ENCODE peak calls at places on chromosomes 12 and 14, in four cellular contexts. K is A549, H is WTC11, S is H1. V is an unnamed sample.

GRCh38 chr12:47741340-47741703 is 16.0 kb upstream of the ENDOU start:
- DNase-seq in H (no peak), K (no peak), S (no peak), V (peak; percentile 65)

GRCh38 chr14:33792387-33793368 is 158.2 kb downstream of the EGLN3 start:
- DNase-seq in H (peak; percentile 88), K (peak; percentile 58), S (peak; percentile 94), V (peak; percentile 67)

GRCh38 chr12:49296034-49296835 is 1.3 kb downstream of the PRPH start:
- DNase-seq in S (peak; percentile 91), K (peak; percentile 88), H (peak; percentile 84), V (peak; percentile 43)

GRCh38 chr12:52220456-52220855 is 12.6 kb upstream of the KRT7 start:
- DNase-seq in H (no peak), K (no peak), S (no peak), V (no peak)

GRCh38 chr14:46399049-46399448 is 252.5 kb downstream of the RPL10L start:
- DNase-seq in S (no peak), K (no peak), H (no peak), V (no peak)

GRCh38 chr12:49609875-49610154 is 4.4 kb upstream of the FAM186B start:
- DNase-seq in S (no peak), K (no peak), H (no peak), V (peak; percentile 38)

GRCh38 chr14:101236496-101237240 is 324.6 kb upstream of the DIO3 start:
- DNase-seq in K (no peak), S (no peak), H (no peak), V (no peak)

GRCh38 chr14:51395361-51395849 is 155.4 kb downstream of the TMX1 start:
- DNase-seq in H (peak; percentile 12), S (peak; percentile 54), K (no peak), V (no peak)

GRCh38 chr12:101707131-101707782 is 9.8 kb downstream of the CHPT1 start:
- DNase-seq in H (no peak), S (no peak), K (no peak), V (no peak)

GRCh38 chr14:76917158-76917596 is 91.0 kb downstream of the LRRC74A start:
- DNase-seq in S (peak; percentile 83), K (peak; percentile 89), H (peak; percentile 85), V (peak; percentile 44)

GRCh38 chr12:117874842-117875434 is 93.9 kb downstream of the KSR2 start:
- DNase-seq in S (peak; percentile 95), K (peak; percentile 62), H (peak; percentile 88), V (peak; percentile 65)

GRCh38 chr12:115452751-115453281 is 768.8 kb upstream of the TBX3 start:
- DNase-seq in H (peak; percentile 48), S (peak; percentile 65), K (no peak), V (no peak)

GRCh38 chr14:99225804-99226203 is 46.2 kb downstream of the BCL11B start:
- DNase-seq in H (no peak), K (no peak), S (no peak), V (no peak)

GRCh38 chr14:72126091-72126490 is 193.9 kb downstream of the RGS6 start:
- DNase-seq in K (no peak), S (no peak), H (no peak), V (no peak)

GRCh38 chr12:119693006-119693405 is 25.1 kb downstream of the PRKAB1 start:
- DNase-seq in S (no peak), H (no peak), K (no peak), V (no peak)

GRCh38 chr12:114917307-114917706 is 233.3 kb upstream of the TBX3 start:
- DNase-seq in H (no peak), S (no peak), K (no peak), V (no peak)

GRCh38 chr14:75334191-75335051 is 55.8 kb downstream of the FOS start:
- DNase-seq in H (no peak), S (no peak), K (no peak), V (peak; percentile 96)

GRCh38 chr14:56002316-56002715 is 115.9 kb upstream of the PELI2 start:
- DNase-seq in S (no peak), H (no peak), K (no peak), V (no peak)

GRCh38 chr14:38419579-38419978 is 163.7 kb upstream of the CLEC14A start:
- DNase-seq in S (no peak), H (no peak), K (no peak), V (no peak)

GRCh38 chr12:41663487-41664258 is 475.6 kb downstream of the PDZRN4 start:
- DNase-seq in K (peak; percentile 18), S (no peak), H (no peak), V (peak; percentile 6)

GRCh38 chr12:123889000-123889399 is 83.6 kb downstream of the CCDC92 start:
- DNase-seq in S (no peak), K (no peak), H (no peak), V (peak; percentile 64)

GRCh38 chr12:88388566-88389269 is 191.6 kb downstream of the KITLG start:
- DNase-seq in H (no peak), S (no peak), K (no peak), V (peak; percentile 20)

DNA sequence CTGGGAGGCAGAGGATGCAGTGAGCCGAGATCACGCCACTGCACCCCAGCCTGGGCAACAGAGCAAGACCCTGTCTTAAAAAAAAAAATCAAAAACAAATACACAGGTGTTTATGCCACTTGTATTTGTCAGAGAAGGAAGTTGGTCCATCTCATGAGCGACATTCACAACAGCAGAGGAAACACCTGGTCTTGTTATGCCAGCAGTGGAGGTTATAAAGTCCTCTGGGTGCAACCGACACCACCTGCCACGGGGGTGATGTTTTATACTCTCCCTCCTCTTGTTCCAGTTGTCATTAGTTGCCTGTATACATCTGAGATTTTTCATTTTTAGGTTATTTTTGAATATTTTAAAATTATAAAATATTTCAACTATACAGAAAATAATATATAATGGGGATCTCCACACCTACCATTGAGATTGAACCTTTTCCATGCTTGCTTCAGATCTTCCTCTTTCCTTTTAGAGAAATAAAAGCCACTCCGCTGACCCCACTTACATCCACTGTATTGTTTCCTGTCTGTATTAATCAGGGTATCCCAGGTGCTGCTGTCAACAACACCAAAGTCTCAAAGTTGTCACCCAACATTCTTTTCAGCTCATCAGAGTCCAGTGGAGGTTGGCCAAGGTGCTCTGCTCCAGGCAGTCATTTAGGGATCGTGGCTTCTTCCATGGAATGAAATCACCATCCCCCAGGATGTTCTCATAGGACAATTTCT is 65.1 kb downstream of the RNFT2 start:
- DNase-seq in H (no peak), K (no peak), S (no peak), V (no peak)
- TF ChIP-seq MAX in H (no peak), K (no peak), S (no peak), V (no peak)

DNA sequence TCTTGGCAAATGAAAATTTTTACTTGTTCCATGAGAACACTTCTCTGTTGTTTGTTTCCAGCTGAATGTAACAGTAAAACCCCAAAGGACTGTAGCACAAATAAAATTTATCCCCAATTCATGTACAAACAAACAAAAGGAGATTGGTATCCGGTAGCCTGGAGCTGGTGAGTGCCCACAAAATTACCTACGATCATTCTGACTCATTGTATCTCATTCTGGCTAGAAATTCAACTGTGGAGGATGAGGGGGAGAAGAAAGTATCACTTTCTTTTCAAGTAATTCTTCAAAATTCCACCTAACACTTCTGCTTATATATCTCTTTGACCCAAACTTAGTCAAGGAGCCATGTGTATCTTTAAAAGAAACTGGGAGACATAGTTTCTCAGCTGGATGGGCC is 268.5 kb downstream of the ALG10B start:
- DNase-seq in S (no peak), H (no peak), K (no peak), V (no peak)
- TF ChIP-seq MAX in S (no peak), H (no peak), K (no peak), V (no peak)

GRCh38 chr12:28604240-28604639 is 414.0 kb downstream of the CCDC91 start:
- DNase-seq in K (no peak), S (no peak), H (no peak), V (no peak)

GRCh38 chr12:28602760-28603638 is 412.7 kb downstream of the CCDC91 start:
- DNase-seq in H (no peak), S (no peak), K (no peak), V (peak; percentile 59)

GRCh38 chr12:28603801-28604200 is 413.5 kb downstream of the CCDC91 start:
- DNase-seq in S (no peak), K (no peak), H (no peak), V (no peak)

GRCh38 chr12:28606967-28607557 is 416.8 kb downstream of the CCDC91 start:
- DNase-seq in H (no peak), S (no peak), K (no peak), V (no peak)

GRCh38 chr12:28601659-28602058 is 411.4 kb downstream of the CCDC91 start:
- DNase-seq in S (no peak), K (no peak), H (no peak), V (no peak)
- TF ChIP-seq MAX in S (no peak), K (no peak), H (no peak), V (no peak)

DNA sequence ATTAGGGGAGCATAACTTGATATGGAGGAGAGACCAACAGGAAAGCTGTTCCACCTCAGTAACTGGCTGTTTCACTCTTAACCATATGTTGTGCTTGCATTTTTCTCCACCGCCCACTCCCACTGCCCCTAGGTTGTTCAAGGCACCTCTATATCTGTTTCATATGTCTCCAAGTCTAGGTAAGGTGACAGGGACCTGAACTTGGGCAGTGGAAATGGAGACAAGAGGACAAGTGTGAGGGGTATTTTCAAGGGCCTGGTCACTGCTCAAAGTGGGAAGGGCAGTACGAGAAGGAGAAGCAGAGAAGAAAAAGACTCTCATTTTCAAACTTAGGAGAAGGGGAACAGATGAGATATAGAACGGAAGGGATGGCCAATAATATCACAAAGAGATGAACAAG is 3.1 kb downstream of the SLC38A1 start:
- DNase-seq in K (no peak), S (no peak), H (no peak), V (no peak)
- TF ChIP-seq MAX in K (no peak), S (no peak), H (no peak), V (no peak)

GRCh38 chr12:25558566-25558965 is 5.5 kb upstream of the LMNTD1 start:
- DNase-seq in S (no peak), K (no peak), H (no peak), V (no peak)

GRCh38 chr12:25556136-25556535 is 3.1 kb upstream of the LMNTD1 start:
- DNase-seq in H (no peak), S (no peak), K (no peak), V (peak; percentile 15)

GRCh38 chr12:25552681-25553080 is 402 bp downstream of the LMNTD1 start:
- DNase-seq in H (no peak), S (no peak), K (no peak), V (no peak)

GRCh38 chr12:25553083-25553482 is at the start of gene LMNTD1:
- DNase-seq in K (no peak), H (no peak), S (no peak), V (no peak)

GRCh38 chr12:25557830-25558436 is 4.8 kb upstream of the LMNTD1 start:
- DNase-seq in K (peak; percentile 8), H (peak; percentile 12), S (no peak), V (peak; percentile 70)
- TF ChIP-seq MAX in K (no peak), H (no peak), S (no peak), V (no peak)

DNA sequence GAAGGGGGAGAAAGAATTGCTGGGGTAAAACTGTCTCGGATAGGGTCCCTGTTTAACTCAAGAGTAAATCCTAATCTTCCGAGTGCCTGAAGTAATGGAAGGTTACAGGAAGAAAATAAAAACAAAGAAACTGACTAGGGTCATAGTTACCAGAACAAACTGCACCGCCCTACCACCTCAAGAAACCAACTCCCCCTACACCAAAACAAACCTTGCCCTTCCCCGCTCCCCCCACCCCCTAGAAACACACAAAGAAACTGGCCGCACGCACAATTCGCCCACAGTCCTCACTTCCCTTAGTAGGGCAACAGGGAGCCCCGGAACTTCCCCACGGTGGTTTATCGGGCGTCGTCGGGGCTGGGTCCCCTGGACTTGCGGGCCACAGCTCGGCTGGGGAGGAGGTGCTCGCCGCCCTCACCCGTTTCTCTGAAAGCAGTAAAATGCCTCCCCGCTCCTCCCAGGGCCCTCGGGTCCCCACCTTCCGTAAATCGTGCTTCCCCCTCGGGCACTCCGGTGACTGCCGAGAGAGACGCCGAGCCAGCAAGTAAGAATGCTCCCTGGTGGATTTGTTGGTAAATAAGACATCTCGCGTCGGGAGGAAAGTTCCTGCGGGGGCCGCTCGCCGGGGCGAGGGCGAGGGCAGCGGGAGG is 2.4 kb downstream of the SINHCAF start:
- DNase-seq in H (peak; percentile 29), S (peak; percentile 67), K (peak; percentile 30), V (peak; percentile 81)
- TF ChIP-seq MAX in H (peak; percentile 39), S (no peak), K (no peak), V (no peak)

GRCh38 chr12:111313833-111314259 is 55.0 kb downstream of the PHETA1 start:
- DNase-seq in S (peak; percentile 95), H (peak; percentile 90), K (peak; percentile 95), V (peak; percentile 88)
- TF ChIP-seq MAX in S (no peak), H (no peak), K (no peak), V (no peak)